ENCODE peak calls at places on chromosomes 16 and 17, in ten cellular contexts. W is A549, R is HCT116, E is Peyer's patch, B is transverse colon, D is breast epithelium, X is tibial nerve, U is esophagus muscularis mucosa, P is heart left ventricle, O is endothelial cell of umbilical vein. M is an unnamed sample.

GRCh38 chr16:27795992-27796614 is 246.2 kb downstream of the KATNIP start:
- DNase-seq in W (peak), R (peak), E (no peak), B (peak), D (no peak), X (no peak), U (no peak), P (peak), O (peak), M (peak)

GRCh38 chr17:79290726-79291125 is 216.1 kb downstream of the ENGASE start:
- DNase-seq in W (no peak), R (no peak), E (no peak), B (no peak), D (no peak), X (no peak), U (no peak), P (no peak), O (no peak), M (no peak)

GRCh38 chr16:68406458-68407041 is 41.8 kb downstream of the SMPD3 start:
- DNase-seq in W (no peak), R (no peak), E (no peak), B (no peak), D (no peak), X (no peak), U (no peak), P (no peak), O (no peak), M (no peak)

GRCh38 chr16:1614226-1615102 is 2.3 kb downstream of the CRAMP1 start:
- DNase-seq in W (no peak), R (no peak), E (peak), B (peak), D (no peak), X (no peak), U (no peak), P (peak), O (peak), M (peak)

GRCh38 chr17:81621494-81622230 is 15.2 kb downstream of the NPLOC4 start:
- DNase-seq in W (no peak), R (no peak), E (no peak), B (no peak), D (no peak), X (no peak), U (no peak), P (no peak), O (peak), M (no peak)

GRCh38 chr17:78862073-78863023 is 21.7 kb upstream of the USP36 start:
- DNase-seq in W (peak), R (peak), E (no peak), B (peak), D (peak), X (peak), U (peak), P (peak), O (peak), M (peak)

GRCh38 chr16:1654505-1655268 is 23.4 kb upstream of the JPT2 start:
- DNase-seq in W (no peak), R (no peak), E (no peak), B (no peak), D (peak), X (no peak), U (no peak), P (no peak), O (no peak), M (no peak)

GRCh38 chr17:59634632-59635561 is 15.2 kb downstream of the CLTC start:
- DNase-seq in W (no peak), R (no peak), E (no peak), B (no peak), D (no peak), X (no peak), U (no peak), P (no peak), O (peak), M (no peak)

GRCh38 chr17:78362232-78362631 is 2.4 kb upstream of the SOCS3 start:
- DNase-seq in W (no peak), R (no peak), E (no peak), B (no peak), D (no peak), X (no peak), U (no peak), P (no peak), O (no peak), M (no peak)

GRCh38 chr17:19646788-19647696 is 1.5 kb upstream of the ALDH3A2 start:
- DNase-seq in W (peak), R (peak), E (no peak), B (no peak), D (no peak), X (no peak), U (no peak), P (no peak), O (peak), M (no peak)

GRCh38 chr17:76354317-76354729 is 607 bp upstream of the PRPSAP1 start:
- DNase-seq in W (no peak), R (no peak), E (no peak), B (no peak), D (no peak), X (no peak), U (no peak), P (peak), O (no peak), M (no peak)

GRCh38 chr17:8311131-8311790 is 1.2 kb downstream of the ARHGEF15 start:
- DNase-seq in W (no peak), R (no peak), E (no peak), B (no peak), D (no peak), X (no peak), U (no peak), P (peak), O (peak), M (no peak)

GRCh38 chr17:63358111-63358839 is 87.8 kb downstream of the CYB561 start:
- DNase-seq in W (peak), R (no peak), E (no peak), B (no peak), D (no peak), X (no peak), U (no peak), P (no peak), O (peak), M (peak)

GRCh38 chr16:13634921-13635320 is 285.0 kb upstream of the ERCC4 start:
- DNase-seq in W (no peak), R (no peak), E (no peak), B (no peak), D (no peak), X (no peak), U (no peak), P (no peak), O (no peak), M (no peak)

GRCh38 chr17:35315283-35315682 is 58.1 kb downstream of the SLFN11 start:
- DNase-seq in W (peak), R (no peak), E (no peak), B (no peak), D (no peak), X (no peak), U (no peak), P (no peak), O (peak), M (no peak)

GRCh38 chr16:89289428-89290395 is 72.2 kb downstream of the ZNF778 start:
- DNase-seq in W (peak), R (peak), E (peak), B (peak), D (no peak), X (peak), U (no peak), P (peak), O (peak), M (peak)

GRCh38 chr17:41697122-41697962 is 8.7 kb downstream of the EIF1 start:
- DNase-seq in W (no peak), R (no peak), E (no peak), B (peak), D (peak), X (peak), U (peak), P (peak), O (no peak), M (no peak)

GRCh38 chr17:42387221-42387657 is 1.0 kb downstream of the STAT3 start:
- DNase-seq in W (no peak), R (no peak), E (no peak), B (no peak), D (no peak), X (no peak), U (no peak), P (no peak), O (peak), M (no peak)

GRCh38 chr16:68496689-68497088 is 42.4 kb upstream of the ZFP90 start:
- DNase-seq in W (no peak), R (no peak), E (no peak), B (no peak), D (peak), X (no peak), U (no peak), P (no peak), O (no peak), M (no peak)

GRCh38 chr17:37124074-37124824 is 175.5 kb downstream of the AATF start:
- DNase-seq in W (no peak), R (no peak), E (no peak), B (no peak), D (no peak), X (no peak), U (no peak), P (no peak), O (no peak), M (no peak)

GRCh38 chr16:17470871-17471744 is at the start of gene XYLT1:
- DNase-seq in W (no peak), R (no peak), E (peak), B (peak), D (peak), X (peak), U (no peak), P (peak), O (no peak), M (no peak)

DNA sequence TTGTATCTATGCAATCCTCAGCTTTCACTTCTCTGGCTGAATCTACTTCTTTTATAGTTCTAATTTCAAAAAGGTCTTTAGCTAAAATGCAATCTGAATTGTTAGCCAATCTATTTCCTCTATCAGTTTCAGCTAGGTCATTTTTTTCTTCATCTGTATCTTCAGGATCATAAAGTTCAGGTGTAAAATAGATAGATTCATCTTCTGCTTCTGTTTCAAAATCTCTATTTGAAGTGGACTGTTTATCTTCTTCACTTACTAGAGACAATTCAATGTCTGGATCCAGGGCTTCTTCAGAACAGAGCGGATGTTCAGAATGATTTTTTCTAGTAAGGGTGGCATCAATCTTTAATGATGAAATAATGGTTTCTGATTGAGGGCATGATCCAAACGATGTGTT is 92.4 kb upstream of the NACA2 start:
- DNase-seq in W (no peak), R (no peak), E (no peak), B (no peak), D (no peak), X (no peak), U (no peak), P (no peak), O (no peak), M (no peak)
- TF ChIP-seq POLR2A in W (no peak), R (no peak), E (no peak), B (no peak), D (no peak), X (no peak), U (no peak), P (no peak), O (no peak), M (no peak)

DNA sequence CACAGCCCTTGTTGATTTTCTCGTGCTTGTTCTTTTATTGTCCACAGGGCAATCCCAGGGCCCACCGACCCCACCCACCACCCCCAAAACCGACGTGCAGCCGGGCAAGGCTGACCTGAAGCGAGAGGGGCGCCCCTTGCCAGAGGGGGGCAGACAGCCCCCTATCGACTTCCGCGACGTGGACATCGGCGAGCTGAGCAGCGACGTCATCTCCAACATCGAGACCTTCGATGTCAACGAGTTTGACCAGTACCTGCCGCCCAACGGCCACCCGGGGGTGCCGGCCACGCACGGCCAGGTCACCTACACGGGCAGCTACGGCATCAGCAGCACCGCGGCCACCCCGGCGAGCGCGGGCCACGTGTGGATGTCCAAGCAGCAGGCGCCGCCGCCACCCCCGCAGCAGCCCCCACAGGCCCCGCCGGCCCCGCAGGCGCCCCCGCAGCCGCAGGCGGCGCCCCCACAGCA is 2.7 kb downstream of the SOX9 start:
- DNase-seq in W (no peak), R (no peak), E (no peak), B (no peak), D (no peak), X (no peak), U (no peak), P (no peak), O (no peak), M (no peak)
- TF ChIP-seq POLR2A in W (no peak), R (no peak), E (no peak), B (no peak), D (no peak), X (no peak), U (no peak), P (no peak), O (no peak), M (no peak)

DNA sequence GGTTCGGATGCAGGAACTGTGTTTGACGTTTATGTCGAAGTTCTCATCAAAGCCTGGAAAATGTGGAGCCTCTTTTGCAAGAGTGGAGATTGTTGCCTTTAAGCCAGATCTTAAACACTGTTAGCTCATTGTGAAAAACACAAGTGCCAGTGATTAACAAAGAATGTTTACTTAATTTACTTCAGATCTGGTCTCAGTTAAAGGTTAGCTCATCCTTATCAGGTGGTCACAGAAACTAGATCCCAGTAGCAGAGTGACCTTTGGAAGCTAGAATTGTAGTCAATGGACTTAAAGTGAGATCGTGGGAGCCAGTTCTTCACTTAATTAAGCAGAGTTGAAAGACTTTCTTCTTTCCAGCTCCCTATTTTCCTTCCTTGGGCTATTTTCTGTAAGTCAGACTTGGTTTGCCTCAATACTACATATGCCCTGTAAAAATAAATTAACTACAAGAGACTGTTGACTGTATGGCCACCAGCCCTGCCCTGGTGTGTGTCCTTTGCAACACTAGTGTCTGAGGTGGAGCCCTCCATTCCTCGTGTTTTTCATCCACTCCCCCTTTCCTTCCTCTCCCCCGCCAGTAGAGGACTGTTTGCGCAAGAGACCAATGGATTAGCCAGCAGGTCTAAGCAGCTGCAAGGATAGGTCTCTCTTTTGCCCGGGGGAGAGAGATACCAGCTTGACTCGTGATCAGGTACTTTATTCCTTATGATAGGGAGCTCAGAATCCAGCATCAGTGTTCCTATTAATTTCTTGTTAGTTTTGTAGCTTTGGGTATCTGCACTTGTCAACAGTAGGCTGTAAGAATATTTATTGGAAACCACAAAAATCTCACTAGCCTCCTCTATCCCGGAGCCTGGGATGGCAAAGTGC is 20.2 kb downstream of the FBXO39 start:
- DNase-seq in W (no peak), R (no peak), E (no peak), B (no peak), D (no peak), X (no peak), U (no peak), P (no peak), O (no peak), M (no peak)
- TF ChIP-seq POLR2A in W (no peak), R (no peak), E (no peak), B (no peak), D (no peak), X (no peak), U (no peak), P (no peak), O (no peak), M (no peak)

DNA sequence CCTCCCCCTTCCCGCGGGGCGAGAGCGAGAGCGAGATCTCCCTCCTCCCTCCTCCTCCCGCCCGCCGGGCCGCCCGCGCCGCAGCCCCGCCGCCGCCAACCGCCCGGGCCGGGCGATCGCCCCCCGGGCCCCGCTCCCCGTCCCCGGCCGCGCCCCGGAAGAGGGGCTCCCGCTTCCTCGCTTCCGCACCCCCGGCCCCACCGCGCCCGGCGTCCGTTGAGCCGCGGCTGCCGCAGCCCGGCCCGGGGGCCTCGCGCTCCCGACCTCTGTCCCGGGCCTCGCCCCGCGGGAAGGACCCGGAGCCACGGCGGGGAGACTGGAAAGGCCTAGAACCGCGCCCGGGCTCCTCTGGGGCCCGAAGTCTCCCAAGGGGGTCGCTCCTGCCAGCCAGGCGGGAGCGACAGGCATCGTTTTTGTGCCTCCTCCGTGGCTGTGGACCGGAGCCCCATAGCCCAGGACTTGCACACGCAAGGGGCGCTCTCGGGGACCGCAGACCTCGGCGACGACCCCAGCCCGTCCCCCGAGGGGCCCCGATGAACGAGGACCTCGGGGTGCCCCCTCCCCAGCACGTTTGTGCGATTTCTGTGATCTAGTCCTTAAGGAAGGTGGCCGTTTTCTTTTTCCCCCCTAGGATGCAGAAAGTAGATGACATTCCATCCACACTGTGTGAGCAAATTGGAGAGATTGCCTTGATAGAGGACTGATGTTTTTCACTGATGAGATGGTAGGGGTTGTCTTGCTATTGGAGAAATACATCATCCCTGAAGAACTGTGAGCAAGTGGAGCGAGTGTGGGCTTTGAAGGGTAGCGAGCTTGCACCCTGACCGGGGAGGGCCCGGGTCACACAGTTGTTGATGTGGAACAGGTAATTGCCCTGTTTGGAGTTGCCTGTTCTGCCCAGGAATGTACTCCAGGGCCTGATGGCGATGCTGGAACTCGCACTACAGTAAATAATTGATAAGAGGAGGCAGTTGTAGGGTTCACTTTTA is 610 bp downstream of the BANP start:
- DNase-seq in W (no peak), R (no peak), E (no peak), B (peak), D (no peak), X (no peak), U (no peak), P (peak), O (peak), M (peak)
- TF ChIP-seq POLR2A in W (no peak), R (peak), E (peak), B (peak), D (no peak), X (no peak), U (no peak), P (no peak), O (peak), M (peak)

GRCh38 chr17:61726977-61727376 is 136.0 kb upstream of the NACA2 start:
- DNase-seq in W (no peak), R (no peak), E (no peak), B (no peak), D (no peak), X (no peak), U (no peak), P (no peak), O (no peak), M (no peak)

GRCh38 chr17:61722398-61722797 is 131.4 kb upstream of the NACA2 start:
- DNase-seq in W (no peak), R (no peak), E (no peak), B (no peak), D (no peak), X (no peak), U (no peak), P (no peak), O (no peak), M (no peak)

GRCh38 chr17:61723914-61724313 is 132.9 kb upstream of the NACA2 start:
- DNase-seq in W (no peak), R (no peak), E (no peak), B (no peak), D (no peak), X (no peak), U (no peak), P (no peak), O (no peak), M (no peak)

GRCh38 chr17:61723183-61723582 is 132.2 kb upstream of the NACA2 start:
- DNase-seq in W (no peak), R (no peak), E (no peak), B (no peak), D (no peak), X (no peak), U (no peak), P (no peak), O (no peak), M (no peak)

GRCh38 chr17:61724777-61725176 is 133.8 kb upstream of the NACA2 start:
- DNase-seq in W (no peak), R (no peak), E (no peak), B (no peak), D (no peak), X (no peak), U (no peak), P (no peak), O (no peak), M (no peak)
- TF ChIP-seq POLR2A in W (no peak), R (no peak), E (no peak), B (no peak), D (no peak), X (no peak), U (no peak), P (no peak), O (no peak), M (no peak)

M was measured in H54.